ENCODE peak calls at places on chromosomes 4 and X, in seven cellular contexts. R is T-helper 1 cell; W is non-pigmented ciliary epithelial cell; K is activated CD4-positive, alpha-beta T cell treated with anti-CD3 and anti-CD28 coated beads, Interleukin-2, amount 10 ng/mL, durations not matched to agents 7 days and 5 days; S is NCI-H446; M is kidney epithelial cell; V is stimulated activated CD8-positive, alpha-beta memory T cell treated with anti-CD3 and anti-CD28 coated beads, Interleukin-4, amount 100 ng/mL, for 1 hour. H is an unnamed sample.

GRCh38 chrX:69133561-69134542 is 31.4 kb downstream of the PJA1 start:
- DNase-seq in V (no peak), S (no peak), R (no peak), W (no peak), K (no peak), M (no peak), H (no peak)

GRCh38 chr4:74423101-74423500 is 21.8 kb upstream of the AREG start:
- DNase-seq in K (no peak), V (no peak), W (no peak), S (no peak), R (no peak), M (no peak), H (no peak)

GRCh38 chr4:7399433-7400234 is 35.1 kb downstream of the PSAPL1 start:
- DNase-seq in V (no peak), R (no peak), W (no peak), S (no peak), M (no peak), K (no peak), H (no peak)

GRCh38 chr4:47862297-47862696 is 24.4 kb upstream of the CORIN start:
- DNase-seq in R (no peak), V (no peak), M (no peak), W (peak), K (no peak), S (no peak), H (no peak)

GRCh38 chr4:95304898-95305297 is 243.9 kb downstream of the UNC5C start:
- DNase-seq in K (no peak), S (no peak), V (no peak), M (peak), W (peak), R (no peak), H (peak)

GRCh38 chr4:15232725-15233597 is 194.9 kb upstream of the C1QTNF7 start:
- DNase-seq in V (no peak), W (peak), K (peak), M (no peak), R (no peak), S (peak), H (no peak)

GRCh38 chr4:13701937-13702446 is 74.5 kb upstream of the BOD1L1 start:
- DNase-seq in V (no peak), W (peak), M (peak), S (no peak), K (no peak), R (no peak), H (no peak)

GRCh38 chr4:165208322-165208652 is 926 bp downstream of the KLHL2 start:
- DNase-seq in M (no peak), S (no peak), R (no peak), V (no peak), K (no peak), W (no peak), H (no peak)

GRCh38 chrX:33336783-33337182 is 125.4 kb upstream of the DMD start:
- DNase-seq in W (no peak), R (no peak), V (no peak), K (no peak), M (no peak), S (no peak), H (no peak)

GRCh38 chr4:74449571-74450297 is 4.8 kb downstream of the AREG start:
- DNase-seq in K (no peak), M (no peak), W (no peak), V (no peak), R (no peak), S (no peak), H (no peak)

GRCh38 chr4:139629761-139630160 is 35.9 kb upstream of the MGST2 start:
- DNase-seq in W (no peak), V (no peak), S (no peak), M (no peak), K (no peak), R (no peak), H (no peak)

GRCh38 chr4:56424697-56425514 is 10.5 kb downstream of the PPAT start:
- DNase-seq in S (peak), M (no peak), R (no peak), V (no peak), K (peak), W (no peak), H (no peak)

GRCh38 chr4:24704152-24704551 is 91.2 kb upstream of the SOD3 start:
- DNase-seq in K (no peak), V (no peak), W (no peak), S (no peak), M (no peak), R (no peak), H (no peak)

GRCh38 chr4:2368779-2369437 is 49.5 kb downstream of the ZFYVE28 start:
- DNase-seq in R (no peak), V (no peak), S (no peak), K (no peak), M (no peak), W (no peak), H (no peak)